ENCODE peak calls at places on chromosomes 2 and 18, in four cellular contexts. One of them, this sample, is unnamed.

GRCh38 chr2:33083671-33084387 is 137.1 kb downstream of the LTBP1 start:
- DNase-seq in GM12878: no peak
- DNase-seq in astrocyte of the spinal cord: no peak
- DNase-seq in thoracic aorta: no peak
- DNase-seq in this sample: no peak

GRCh38 chr2:213266421-213266820 is 17.8 kb upstream of the SPAG16 start:
- DNase-seq in GM12878: no peak
- DNase-seq in astrocyte of the spinal cord: no peak
- DNase-seq in thoracic aorta: no peak
- DNase-seq in this sample: no peak

GRCh38 chr2:102686479-102687439 is 67.4 kb downstream of the SLC9A2 start:
- DNase-seq in astrocyte of the spinal cord: no peak
- DNase-seq in thoracic aorta: no peak
- DNase-seq in GM12878: no peak
- DNase-seq in this sample: no peak

GRCh38 chr2:160035125-160035524 is 27.3 kb downstream of the PLA2R1 start:
- DNase-seq in GM12878: no peak
- DNase-seq in thoracic aorta: no peak
- DNase-seq in astrocyte of the spinal cord: no peak
- DNase-seq in this sample: no peak

GRCh38 chr2:121319941-121320340 is 34.9 kb upstream of the TFCP2L1 start:
- DNase-seq in astrocyte of the spinal cord: no peak
- DNase-seq in thoracic aorta: no peak
- DNase-seq in GM12878: no peak
- DNase-seq in this sample: no peak

GRCh38 chr2:71453404-71454220 is at the start of gene DYSF:
- DNase-seq in GM12878: no peak
- DNase-seq in thoracic aorta: no peak
- DNase-seq in astrocyte of the spinal cord: peak; percentile 23
- DNase-seq in this sample: no peak

GRCh38 chr2:95260028-95261023 is 13.9 kb upstream of the PROM2 start:
- DNase-seq in astrocyte of the spinal cord: no peak
- DNase-seq in GM12878: no peak
- DNase-seq in thoracic aorta: no peak
- DNase-seq in this sample: no peak

GRCh38 chr2:124836415-124836814 is 811.3 kb downstream of the CNTNAP5 start:
- DNase-seq in thoracic aorta: no peak
- DNase-seq in astrocyte of the spinal cord: peak; percentile 45
- DNase-seq in GM12878: no peak
- DNase-seq in this sample: no peak

GRCh38 chr18:49812321-49813070 is 837 bp downstream of the ACAA2 start:
- DNase-seq in thoracic aorta: no peak
- DNase-seq in astrocyte of the spinal cord: peak; percentile 48
- DNase-seq in GM12878: no peak
- DNase-seq in this sample: no peak

GRCh38 chr2:231930601-231931281 is 4.5 kb upstream of the NPPC start:
- DNase-seq in astrocyte of the spinal cord: no peak
- DNase-seq in thoracic aorta: no peak
- DNase-seq in GM12878: no peak
- DNase-seq in this sample: peak; percentile 34

DNA sequence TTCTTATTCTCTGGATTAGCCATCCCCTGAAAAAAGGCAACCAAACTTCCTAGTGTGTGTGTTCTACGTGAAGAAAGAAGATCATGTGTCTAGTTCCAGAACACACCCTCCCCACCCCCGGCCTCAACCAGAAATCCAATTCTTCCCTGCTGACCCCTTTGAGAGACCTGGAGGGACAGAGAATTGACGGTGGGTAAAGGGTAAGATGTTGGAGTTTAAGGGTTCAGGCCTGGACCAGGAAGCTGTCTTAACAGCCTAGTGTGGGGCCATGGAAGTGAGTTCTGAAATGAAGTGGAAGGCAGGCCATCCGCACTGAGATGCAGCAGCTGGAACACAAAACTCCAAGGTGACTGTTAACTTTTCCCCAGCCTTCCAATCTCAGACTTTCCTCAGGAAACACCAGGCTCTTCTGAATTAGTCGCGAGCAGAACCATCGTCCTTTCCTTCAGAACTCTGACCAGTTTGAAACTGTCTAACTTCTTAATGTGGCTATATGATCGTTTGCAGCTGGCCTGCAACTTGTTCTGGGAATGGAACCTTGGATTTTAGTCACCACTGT is 757 bp upstream of the RPL37A start:
- DNase-seq in thoracic aorta: no peak
- DNase-seq in GM12878: no peak
- DNase-seq in astrocyte of the spinal cord: no peak
- DNase-seq in this sample: no peak
- H3K4me3 ChIP-seq in thoracic aorta: peak overlapping the region; percentile 89
- H3K4me3 ChIP-seq in GM12878: peak overlapping the region; percentile 94
- H3K4me3 ChIP-seq in astrocyte of the spinal cord: peak overlapping the region; percentile 99
- H3K4me3 ChIP-seq in this sample: peak overlapping the region; percentile 97

GRCh38 chr2:129935118-129935517 is 44.3 kb upstream of the RAB6C start:
- DNase-seq in thoracic aorta: no peak
- DNase-seq in GM12878: no peak
- DNase-seq in astrocyte of the spinal cord: no peak
- DNase-seq in this sample: no peak

GRCh38 chr2:129936334-129936934 is 43.0 kb upstream of the RAB6C start:
- DNase-seq in thoracic aorta: no peak
- DNase-seq in astrocyte of the spinal cord: peak; percentile 22
- DNase-seq in GM12878: no peak
- DNase-seq in this sample: no peak

GRCh38 chr2:129930451-129930850 is 49.0 kb upstream of the RAB6C start:
- DNase-seq in astrocyte of the spinal cord: no peak
- DNase-seq in GM12878: no peak
- DNase-seq in thoracic aorta: no peak
- DNase-seq in this sample: no peak

GRCh38 chr2:129929321-129930290 is 49.9 kb upstream of the RAB6C start:
- DNase-seq in GM12878: no peak
- DNase-seq in astrocyte of the spinal cord: no peak
- DNase-seq in thoracic aorta: no peak
- DNase-seq in this sample: peak; percentile 2

DNA sequence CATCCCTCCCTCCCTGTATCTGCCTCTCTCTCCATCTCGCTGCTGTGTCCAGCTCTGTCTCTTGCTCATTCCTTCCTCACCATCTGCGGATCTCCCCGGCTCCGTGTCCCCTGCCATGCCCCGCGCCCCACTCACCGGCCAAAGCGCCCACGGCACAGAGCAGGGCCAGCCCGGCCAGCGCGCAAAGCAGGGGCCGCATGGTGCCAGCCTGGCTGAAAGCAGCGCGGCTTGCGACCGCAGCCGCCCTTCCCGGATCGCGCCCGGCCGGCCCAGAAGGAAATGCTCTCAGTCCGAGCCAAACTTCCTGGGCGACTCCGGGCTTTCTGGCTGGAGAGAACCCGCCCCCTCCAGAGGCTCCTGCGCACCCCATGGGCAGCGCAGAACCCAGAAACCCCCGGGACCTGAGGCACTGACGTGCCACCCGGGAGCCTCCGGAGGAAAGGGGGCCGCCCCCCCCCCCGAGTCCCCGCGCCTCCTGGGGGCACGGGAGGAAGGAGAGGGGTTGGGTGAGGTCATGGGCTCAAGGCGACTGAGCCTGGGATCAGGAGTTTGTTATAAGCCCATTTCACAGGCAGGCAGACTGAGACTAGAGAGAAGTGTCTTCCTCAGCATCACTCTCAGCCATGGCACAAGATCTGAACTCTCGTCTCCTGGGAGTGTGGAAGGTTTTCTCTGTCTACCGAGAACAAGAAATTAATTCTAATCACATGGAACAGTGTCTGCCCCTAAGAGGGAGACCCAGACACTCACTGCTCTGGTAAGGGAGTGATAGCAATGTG is 45.2 kb upstream of the RAB6C start:
- DNase-seq in GM12878: no peak
- DNase-seq in thoracic aorta: no peak
- DNase-seq in astrocyte of the spinal cord: no peak
- DNase-seq in this sample: no peak
- H3K4me3 ChIP-seq in GM12878: no peak overlapping the region
- H3K4me3 ChIP-seq in thoracic aorta: no peak overlapping the region
- H3K4me3 ChIP-seq in astrocyte of the spinal cord: no peak overlapping the region
- H3K4me3 ChIP-seq in this sample: peak overlapping the region; percentile 11

GRCh38 chr18:24112874-24113615 is 25.8 kb upstream of the CABYR start:
- DNase-seq in GM12878: no peak
- DNase-seq in astrocyte of the spinal cord: peak; percentile 71
- DNase-seq in thoracic aorta: no peak
- DNase-seq in this sample: peak; percentile 41
- H3K4me3 ChIP-seq in GM12878: no peak overlapping the region
- H3K4me3 ChIP-seq in astrocyte of the spinal cord: no peak overlapping the region
- H3K4me3 ChIP-seq in thoracic aorta: no peak overlapping the region
- H3K4me3 ChIP-seq in this sample: no peak overlapping the region

DNA sequence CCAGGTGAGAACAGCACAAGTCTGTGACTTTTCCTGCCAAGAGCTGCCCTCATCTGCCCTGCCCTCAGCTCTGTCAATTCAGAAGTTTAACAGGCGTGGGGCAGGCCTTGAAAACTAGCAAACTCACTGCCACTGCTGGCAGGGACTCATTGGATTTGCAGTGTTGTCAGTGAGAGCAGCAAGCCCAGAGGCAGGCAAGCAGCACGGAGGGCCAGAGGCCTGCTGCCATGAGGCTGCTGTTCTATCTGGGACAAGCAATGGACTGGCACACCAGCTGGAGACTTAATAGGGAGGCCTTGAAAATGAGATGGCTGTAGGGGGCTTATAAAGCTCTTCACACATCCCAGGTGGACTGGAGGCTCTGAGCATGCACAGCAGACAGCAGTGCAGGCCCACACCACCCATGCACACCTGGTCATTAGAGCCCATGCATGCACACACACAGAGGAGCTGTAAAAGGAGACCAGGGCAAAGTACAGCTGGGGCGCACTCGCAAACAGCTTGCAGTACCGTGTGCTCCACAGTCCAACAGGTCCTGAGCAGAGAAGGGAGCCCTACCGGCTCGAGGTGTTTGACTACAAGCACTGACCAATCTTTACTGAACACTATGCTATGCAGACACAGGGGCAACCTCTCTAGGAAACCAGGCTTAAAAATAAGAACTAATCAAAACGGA is 28.7 kb downstream of the MGAT4A start:
- DNase-seq in GM12878: no peak
- DNase-seq in astrocyte of the spinal cord: no peak
- DNase-seq in thoracic aorta: no peak
- DNase-seq in this sample: no peak
- H3K4me3 ChIP-seq in GM12878: no peak overlapping the region
- H3K4me3 ChIP-seq in astrocyte of the spinal cord: no peak overlapping the region
- H3K4me3 ChIP-seq in thoracic aorta: peak overlapping the region; percentile 7
- H3K4me3 ChIP-seq in this sample: no peak overlapping the region

GRCh38 chr2:3099860-3100234 is 277.8 kb downstream of the EIPR1 start:
- DNase-seq in thoracic aorta: no peak
- DNase-seq in GM12878: no peak
- DNase-seq in astrocyte of the spinal cord: no peak
- DNase-seq in this sample: no peak
- H3K4me3 ChIP-seq in thoracic aorta: no peak overlapping the region
- H3K4me3 ChIP-seq in GM12878: no peak overlapping the region
- H3K4me3 ChIP-seq in astrocyte of the spinal cord: no peak overlapping the region
- H3K4me3 ChIP-seq in this sample: no peak overlapping the region

GRCh38 chr18:21747268-21747667 is 6.7 kb downstream of the MIB1 start:
- DNase-seq in thoracic aorta: no peak
- DNase-seq in astrocyte of the spinal cord: no peak
- DNase-seq in GM12878: no peak
- DNase-seq in this sample: no peak
- H3K4me3 ChIP-seq in thoracic aorta: no peak overlapping the region
- H3K4me3 ChIP-seq in astrocyte of the spinal cord: no peak overlapping the region
- H3K4me3 ChIP-seq in GM12878: peak overlapping the region; percentile 20
- H3K4me3 ChIP-seq in this sample: no peak overlapping the region

GRCh38 chr2:74130211-74130995 is 17.3 kb downstream of the BOLA3 start:
- DNase-seq in thoracic aorta: no peak
- DNase-seq in GM12878: no peak
- DNase-seq in astrocyte of the spinal cord: no peak
- DNase-seq in this sample: no peak
- H3K4me3 ChIP-seq in thoracic aorta: no peak overlapping the region
- H3K4me3 ChIP-seq in GM12878: no peak overlapping the region
- H3K4me3 ChIP-seq in astrocyte of the spinal cord: no peak overlapping the region
- H3K4me3 ChIP-seq in this sample: no peak overlapping the region

GRCh38 chr2:68121873-68122679 is 35.6 kb upstream of the PNO1 start:
- DNase-seq in GM12878: peak; percentile 50
- DNase-seq in thoracic aorta: peak; percentile 64
- DNase-seq in astrocyte of the spinal cord: peak; percentile 88
- DNase-seq in this sample: peak; percentile 58
- H3K4me3 ChIP-seq in GM12878: peak overlapping the region; percentile 56
- H3K4me3 ChIP-seq in thoracic aorta: no peak overlapping the region
- H3K4me3 ChIP-seq in astrocyte of the spinal cord: no peak overlapping the region
- H3K4me3 ChIP-seq in this sample: no peak overlapping the region

This sample was measured in skeletal muscle cell.